ENCODE peak calls at places on chromosomes 6 and 20, in five cellular contexts. H, P, B, T and R are unnamed samples.

GRCh38 chr6:87705070-87705691 is 3.1 kb upstream of the AKIRIN2 start:
- DNase-seq in H (peak), P (peak), B (peak), T (peak), R (peak)

GRCh38 chr6:3041606-3042005 is 26.7 kb upstream of the RIPK1 start:
- DNase-seq in H (no peak), P (no peak), B (no peak), T (no peak), R (no peak)

GRCh38 chr20:47576516-47577033 is 74.9 kb downstream of the NCOA3 start:
- DNase-seq in H (no peak), P (peak), B (peak), T (peak), R (peak)

GRCh38 chr20:3890410-3890751 is 1.2 kb downstream of the PANK2 start:
- DNase-seq in H (no peak), P (peak), B (peak), T (peak), R (peak)

GRCh38 chr20:13401596-13401995 is 180.5 kb downstream of the ISM1 start:
- DNase-seq in H (no peak), P (no peak), B (no peak), T (peak), R (no peak)

GRCh38 chr6:558089-558488 is 98.8 kb downstream of the HUS1B start:
- DNase-seq in H (no peak), P (no peak), B (no peak), T (no peak), R (no peak)

GRCh38 chr20:64068381-64069208 is 5.6 kb downstream of the TCEA2 start:
- DNase-seq in H (no peak), P (no peak), B (no peak), T (no peak), R (no peak)

GRCh38 chr6:107192739-107193296 is 77.5 kb upstream of the BEND3 start:
- DNase-seq in H (no peak), P (no peak), B (no peak), T (no peak), R (no peak)

GRCh38 chr6:137339929-137340559 is 120.9 kb upstream of the IFNGR1 start:
- DNase-seq in H (no peak), P (no peak), B (no peak), T (no peak), R (peak)

GRCh38 chr20:37137547-37137946 is 41.6 kb upstream of the RPN2 start:
- DNase-seq in H (no peak), P (no peak), B (no peak), T (no peak), R (no peak)

GRCh38 chr6:34791842-34792604 is at the start of gene BLTP3A:
- DNase-seq in H (peak), P (peak), B (peak), T (peak), R (peak)

GRCh38 chr6:21914121-21914973 is 320.8 kb downstream of the SOX4 start:
- DNase-seq in H (peak), P (no peak), B (no peak), T (peak), R (peak)

GRCh38 chr20:44990425-44990824 is 24.1 kb downstream of the STK4 start:
- DNase-seq in H (peak), P (peak), B (no peak), T (peak), R (no peak)

GRCh38 chr20:47585087-47585747 is 83.5 kb downstream of the NCOA3 start:
- DNase-seq in H (no peak), P (no peak), B (no peak), T (no peak), R (no peak)

GRCh38 chr6:169977434-169978265 is 226.2 kb downstream of the ERMARD start:
- DNase-seq in H (no peak), P (no peak), B (no peak), T (no peak), R (no peak)

GRCh38 chr6:48817714-48818113 is 645.3 kb downstream of the MMUT start:
- DNase-seq in H (no peak), P (peak), B (no peak), T (peak), R (peak)

GRCh38 chr6:44192428-44193041 is 24.2 kb upstream of the MYMX start:
- DNase-seq in H (no peak), P (no peak), B (peak), T (peak), R (no peak)